ENCODE peak calls at places on chromosomes 6 and 20, in four cellular contexts. G is fibroblast of the aortic adventitia, A is NCI-H1105 treated with DMSO at 0.1 percent for 48 hours, L is G401. H is an unnamed sample.

GRCh38 chr6:36968266-36968977 is 13.9 kb downstream of the PI16 start:
- DNase-seq in A (peak; percentile 59), L (no peak), G (peak; percentile 73), H (no peak)

GRCh38 chr6:38673397-38674165 is 29.4 kb downstream of the GLO1 start:
- DNase-seq in A (no peak), G (no peak), L (no peak), H (no peak)

GRCh38 chr20:34927736-34928135 is 27.9 kb downstream of the GSS start:
- DNase-seq in A (no peak), G (no peak), L (no peak), H (no peak)

GRCh38 chr20:22985212-22985611 is 49.9 kb upstream of the SSTR4 start:
- DNase-seq in G (no peak), L (no peak), A (no peak), H (no peak)

GRCh38 chr20:840858-841567 is 7.5 kb downstream of the FAM110A start:
- DNase-seq in L (no peak), G (no peak), A (no peak), H (no peak)

GRCh38 chr6:2197984-2198383 is 47.4 kb downstream of the GMDS start:
- DNase-seq in L (no peak), G (no peak), A (no peak), H (no peak)

GRCh38 chr6:2235782-2236495 is 9.5 kb downstream of the GMDS start:
- DNase-seq in G (no peak), A (no peak), L (no peak), H (no peak)

GRCh38 chr6:136069119-136069518 is 181.0 kb downstream of the MTFR2 start:
- DNase-seq in L (no peak), G (peak; percentile 83), A (no peak), H (no peak)

GRCh38 chr20:25493748-25494505 is 86.5 kb downstream of the GINS1 start:
- DNase-seq in L (no peak), A (no peak), G (no peak), H (no peak)

GRCh38 chr6:16741112-16742016 is 19.9 kb downstream of the ATXN1 start:
- DNase-seq in G (peak; percentile 95), L (no peak), A (no peak), H (no peak)

GRCh38 chr6:131125431-131125830 is 9.8 kb upstream of the AKAP7 start:
- DNase-seq in G (no peak), A (no peak), L (no peak), H (no peak)

GRCh38 chr6:134746125-134746524 is 203.8 kb downstream of the ALDH8A1 start:
- DNase-seq in A (no peak), G (no peak), L (no peak), H (no peak)

GRCh38 chr20:61297981-61298380 is 45.9 kb downstream of the CDH4 start:
- DNase-seq in A (no peak), L (no peak), G (peak; percentile 28), H (no peak)

GRCh38 chr6:50831216-50831615 is 12.5 kb downstream of the TFAP2B start:
- DNase-seq in G (no peak), L (no peak), A (peak; percentile 21), H (no peak)

GRCh38 chr6:8556370-8557018 is 121.1 kb upstream of the SLC35B3 start:
- DNase-seq in G (no peak), L (peak; percentile 13), A (no peak), H (no peak)

GRCh38 chr20:15942130-15942529 is 631.1 kb downstream of the KIF16B start:
- DNase-seq in G (no peak), L (no peak), A (no peak), H (no peak)

GRCh38 chr6:90187437-90188049 is 109.1 kb downstream of the BACH2 start:
- DNase-seq in A (no peak), L (no peak), G (no peak), H (no peak)

GRCh38 chr6:2020909-2021308 is 224.5 kb downstream of the GMDS start:
- DNase-seq in A (peak; percentile 80), L (no peak), G (peak; percentile 54), H (no peak)

GRCh38 chr20:21981607-21982344 is 276.3 kb downstream of the PAX1 start:
- DNase-seq in G (peak; percentile 78), A (no peak), L (no peak), H (no peak)

GRCh38 chr6:147285087-147285855 is 81.1 kb downstream of the STXBP5 start:
- DNase-seq in L (peak; percentile 77), A (peak; percentile 53), G (peak; percentile 76), H (no peak)

GRCh38 chr6:2745246-2745645 is 5.5 kb downstream of the MYLK4 start:
- DNase-seq in G (no peak), L (no peak), A (no peak), H (no peak)

GRCh38 chr6:31172973-31173384 is 2.5 kb upstream of the POU5F1 start:
- DNase-seq in A (no peak), L (peak; percentile 13), G (no peak), H (no peak)

GRCh38 chr6:149483302-149483701 is 1.5 kb downstream of the ZC3H12D start:
- DNase-seq in A (no peak), G (no peak), L (no peak), H (no peak)

GRCh38 chr6:132511159-132511835 is 1.6 kb downstream of the STX7 start:
- DNase-seq in A (no peak), G (no peak), L (no peak), H (no peak)

GRCh38 chr20:10910535-10911239 is 236.9 kb upstream of the JAG1 start:
- DNase-seq in L (no peak), A (no peak), G (peak; percentile 89), H (no peak)

GRCh38 chr6:39865011-39865888 is 69.0 kb downstream of the MOCS1 start:
- DNase-seq in A (peak; percentile 27), L (peak; percentile 21), G (peak; percentile 75), H (no peak)

GRCh38 chr6:163588211-163588919 is 173.8 kb downstream of the QKI start:
- DNase-seq in G (no peak), L (no peak), A (no peak), H (no peak)

GRCh38 chr6:4889701-4890100 is 113.5 kb downstream of the CDYL start:
- DNase-seq in L (no peak), A (no peak), G (no peak), H (no peak)

GRCh38 chr6:32944265-32944664 is 3.4 kb upstream of the HLA-DMB start:
- DNase-seq in L (no peak), A (no peak), G (no peak), H (peak; percentile 53)